ENCODE peak calls at places on chromosome 5, in four cellular contexts. V is uterus, U is transverse colon, I is stomach. A is an unnamed sample. For H3K4me1, the result is how much of the 10 kb centered on the place peaks cover.

GRCh38 chr5:73483676-73484075 is 14.6 kb upstream of the BTF3 start:
- DNase-seq in V (no peak), U (no peak), I (no peak), A (no peak)

GRCh38 chr5:34854459-34855174 is 15.7 kb downstream of the TTC23L start:
- DNase-seq in V (no peak), U (no peak), I (no peak), A (no peak)

GRCh38 chr5:151855701-151856100 is 69.0 kb downstream of the GLRA1 start:
- DNase-seq in V (no peak), U (no peak), I (no peak), A (no peak)

GRCh38 chr5:131394128-131394527 is 130.3 kb downstream of the CDC42SE2 start:
- DNase-seq in V (no peak), U (no peak), I (peak), A (no peak)

GRCh38 chr5:79448336-79448735 is 65.6 kb downstream of the HOMER1 start:
- DNase-seq in V (no peak), U (no peak), I (no peak), A (no peak)

GRCh38 chr5:170408189-170408588 is 19.0 kb upstream of the KCNMB1 start:
- DNase-seq in V (no peak), U (no peak), I (no peak), A (no peak)

GRCh38 chr5:74621492-74621891 is 19.0 kb downstream of the ENC1 start:
- DNase-seq in V (no peak), U (no peak), I (no peak), A (no peak)

GRCh38 chr5:150208187-150209015 is 18.5 kb downstream of the SLC6A7 start:
- DNase-seq in V (no peak), U (no peak), I (no peak), A (no peak)

GRCh38 chr5:181044662-181045305 is 4.7 kb downstream of the BTNL9 start:
- DNase-seq in V (peak), U (no peak), I (no peak), A (no peak)

GRCh38 chr5:143229896-143230675 is 173.4 kb downstream of the NR3C1 start:
- DNase-seq in V (no peak), U (no peak), I (no peak), A (peak)

GRCh38 chr5:64811050-64811640 is 42.4 kb downstream of the CWC27 start:
- DNase-seq in V (no peak), U (no peak), I (no peak), A (no peak)

GRCh38 chr5:149156435-149157083 is 15.3 kb downstream of the ABLIM3 start:
- DNase-seq in V (no peak), U (no peak), I (no peak), A (no peak)

GRCh38 chr5:158522001-158522400 is 577.7 kb downstream of the EBF1 start:
- DNase-seq in V (no peak), U (no peak), I (no peak), A (no peak)

GRCh38 chr5:43839218-43839617 is 236.2 kb downstream of the NNT start:
- DNase-seq in V (no peak), U (no peak), I (no peak), A (no peak)

GRCh38 chr5:113682497-113683136 is 169.1 kb downstream of the YTHDC2 start:
- DNase-seq in V (no peak), U (no peak), I (no peak), A (no peak)

GRCh38 chr5:143569213-143569663 is 165.8 kb upstream of the NR3C1 start:
- DNase-seq in V (no peak), U (no peak), I (no peak), A (no peak)

GRCh38 chr5:75089662-75090061 is 37.3 kb upstream of the GCNT4 start:
- DNase-seq in V (no peak), U (no peak), I (no peak), A (no peak)

GRCh38 chr5:103262422-103262871 is 3.9 kb downstream of the MACIR start:
- DNase-seq in V (no peak), U (no peak), I (no peak), A (no peak)

GRCh38 chr5:103259705-103260355 is 1.3 kb downstream of the MACIR start:
- DNase-seq in V (peak), U (peak), I (no peak), A (peak)

GRCh38 chr5:103264529-103264928 is 6.0 kb downstream of the MACIR start:
- DNase-seq in V (no peak), U (no peak), I (no peak), A (no peak)

GRCh38 chr5:103260951-103261350 is 2.4 kb downstream of the MACIR start:
- DNase-seq in V (no peak), U (no peak), I (no peak), A (no peak)

GRCh38 chr5:103263054-103263453 is 4.5 kb downstream of the MACIR start:
- DNase-seq in V (no peak), U (no peak), I (no peak), A (no peak)
- H3K4me1 ChIP-seq in V (under half), U (under half), I (under half), A (under half)

GRCh38 chr5:39219433-39219832 is at the start of gene FYB1:
- DNase-seq in V (no peak), U (no peak), I (no peak), A (peak)
- TF ChIP-seq POLR2A in V (no peak), U (no peak), I (no peak), A (no peak)

GRCh38 chr5:56212127-56212879 is 20.8 kb downstream of the ANKRD55 start:
- DNase-seq in V (no peak), U (no peak), I (no peak), A (no peak)

GRCh38 chr5:56208681-56209080 is 24.4 kb downstream of the ANKRD55 start:
- DNase-seq in V (no peak), U (no peak), I (no peak), A (no peak)

GRCh38 chr5:56215019-56215830 is 17.9 kb downstream of the ANKRD55 start:
- DNase-seq in V (no peak), U (no peak), I (no peak), A (no peak)

GRCh38 chr5:56207537-56207936 is 25.6 kb downstream of the ANKRD55 start:
- DNase-seq in V (no peak), U (no peak), I (no peak), A (no peak)

GRCh38 chr5:56211298-56211865 is 21.7 kb downstream of the ANKRD55 start:
- DNase-seq in V (no peak), U (no peak), I (no peak), A (peak)
- H3K4me1 ChIP-seq in V (under half), U (under half), I (under half), A (under half)

DNA sequence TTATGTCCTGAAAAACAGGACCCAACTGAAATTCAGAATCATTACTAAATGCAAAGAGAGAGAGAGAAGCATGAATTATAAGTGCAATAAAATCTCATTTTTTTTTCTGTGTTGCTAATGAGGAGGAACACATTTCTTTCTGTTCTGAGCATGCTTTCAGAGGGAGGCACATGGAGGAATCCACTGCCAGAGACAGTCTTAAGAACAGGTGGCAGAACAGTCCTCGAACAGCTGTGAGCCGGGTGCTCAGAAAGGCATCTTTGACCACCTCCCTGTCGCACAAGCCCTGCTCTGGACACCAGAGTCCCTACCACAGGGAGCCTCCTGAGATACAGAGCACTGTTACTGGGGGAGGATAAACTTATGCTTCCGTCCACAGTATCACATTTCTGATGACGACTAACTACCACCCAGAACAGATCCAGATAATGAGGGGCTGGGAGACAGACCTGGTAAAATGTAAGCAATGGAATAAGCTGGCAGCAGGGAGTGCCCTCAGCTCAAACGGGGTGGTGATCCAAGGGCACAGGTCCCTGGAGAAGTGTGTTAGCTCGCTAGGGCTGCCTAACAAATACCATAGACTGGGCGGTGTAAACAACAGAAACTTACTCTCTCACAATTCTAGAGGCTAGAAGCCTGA is 134.0 kb downstream of the SLC1A3 start:
- DNase-seq in V (no peak), U (no peak), I (peak), A (no peak)
- TF ChIP-seq POLR2A in V (no peak), U (no peak), I (no peak), A (no peak)

GRCh38 chr5:91365498-91365897 is 17.6 kb downstream of the ARRDC3 start:
- DNase-seq in V (no peak), U (no peak), I (no peak), A (no peak)
- H3K4me1 ChIP-seq in V (under half), U (under half), I (under half), A (under half)

GRCh38 chr5:153233933-153234332 is 256.5 kb upstream of the GRIA1 start:
- DNase-seq in V (no peak), U (no peak), I (no peak), A (no peak)

DNA sequence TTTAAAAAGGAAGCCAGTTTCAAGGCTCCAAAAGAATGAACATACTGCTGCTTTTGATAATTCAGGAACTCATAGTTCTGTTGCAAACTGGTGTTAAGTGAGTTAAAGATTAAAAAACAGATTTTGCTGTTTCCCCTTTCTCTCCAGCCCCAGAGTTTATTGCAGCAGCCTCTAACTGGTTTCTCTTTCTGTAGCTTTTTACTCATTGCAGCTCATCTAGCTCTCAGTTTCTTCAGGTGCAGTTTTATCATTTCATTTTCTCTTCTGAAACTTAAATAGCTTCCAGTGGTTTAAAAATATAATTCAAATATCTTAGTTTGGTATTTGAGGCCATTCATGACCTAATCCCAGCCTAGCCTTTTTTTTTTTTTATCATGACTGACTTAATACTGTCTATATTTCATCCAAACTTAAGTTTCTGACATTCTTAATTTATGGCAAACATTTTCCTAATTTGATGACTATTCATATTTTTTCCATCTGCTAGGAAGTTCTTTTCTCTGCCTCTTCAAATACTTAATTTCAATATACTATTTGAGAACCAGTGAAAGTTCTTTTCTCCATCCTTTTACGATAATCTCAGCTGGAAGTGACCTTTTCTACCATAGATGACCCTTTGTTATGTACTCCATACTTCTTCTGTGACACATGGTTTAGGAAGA is 252.7 kb upstream of the GRIA1 start:
- DNase-seq in V (no peak), U (no peak), I (no peak), A (no peak)
- TF ChIP-seq POLR2A in V (no peak), U (no peak), I (no peak), A (no peak)

A was measured in sigmoid colon.